ENCODE peak calls at places on chromosomes 5 and 9, in ten cellular contexts. One of them, this sample, is unnamed.

GRCh38 chr9:130433168-130433946 is 11.4 kb upstream of the ASS1 start:
- DNase-seq in naive thymus-derived CD4-positive, alpha-beta T cell: no peak
- DNase-seq in effector memory CD4-positive, alpha-beta T cell: no peak
- DNase-seq in CD4-positive, alpha-beta memory T cell: no peak
- DNase-seq in upper lobe of right lung: no peak
- DNase-seq in breast epithelium: no peak
- DNase-seq in WERI-Rb-1: no peak
- DNase-seq in PC-9: peak
- DNase-seq in aorta: peak
- DNase-seq in cardiac fibroblast: peak
- DNase-seq in this sample: peak

GRCh38 chr9:97398999-97399758 is 12.7 kb upstream of the TDRD7 start:
- DNase-seq in naive thymus-derived CD4-positive, alpha-beta T cell: peak
- DNase-seq in effector memory CD4-positive, alpha-beta T cell: peak
- DNase-seq in CD4-positive, alpha-beta memory T cell: peak
- DNase-seq in upper lobe of right lung: peak
- DNase-seq in breast epithelium: peak
- DNase-seq in WERI-Rb-1: peak
- DNase-seq in PC-9: peak
- DNase-seq in aorta: peak
- DNase-seq in cardiac fibroblast: peak
- DNase-seq in this sample: peak

GRCh38 chr9:136216541-136217240 is 11.8 kb upstream of the LHX3 start:
- DNase-seq in naive thymus-derived CD4-positive, alpha-beta T cell: no peak
- DNase-seq in effector memory CD4-positive, alpha-beta T cell: no peak
- DNase-seq in CD4-positive, alpha-beta memory T cell: no peak
- DNase-seq in upper lobe of right lung: no peak
- DNase-seq in breast epithelium: no peak
- DNase-seq in WERI-Rb-1: no peak
- DNase-seq in PC-9: no peak
- DNase-seq in aorta: no peak
- DNase-seq in cardiac fibroblast: no peak
- DNase-seq in this sample: peak

GRCh38 chr9:83132768-83133167 is 69.8 kb upstream of the RASEF start:
- DNase-seq in naive thymus-derived CD4-positive, alpha-beta T cell: no peak
- DNase-seq in effector memory CD4-positive, alpha-beta T cell: no peak
- DNase-seq in CD4-positive, alpha-beta memory T cell: no peak
- DNase-seq in upper lobe of right lung: no peak
- DNase-seq in breast epithelium: no peak
- DNase-seq in WERI-Rb-1: no peak
- DNase-seq in PC-9: no peak
- DNase-seq in aorta: no peak
- DNase-seq in cardiac fibroblast: no peak
- DNase-seq in this sample: no peak

GRCh38 chr9:16210440-16210839 is 657.6 kb downstream of the CCDC171 start:
- DNase-seq in naive thymus-derived CD4-positive, alpha-beta T cell: no peak
- DNase-seq in effector memory CD4-positive, alpha-beta T cell: no peak
- DNase-seq in CD4-positive, alpha-beta memory T cell: no peak
- DNase-seq in upper lobe of right lung: no peak
- DNase-seq in breast epithelium: no peak
- DNase-seq in WERI-Rb-1: no peak
- DNase-seq in PC-9: no peak
- DNase-seq in aorta: no peak
- DNase-seq in cardiac fibroblast: no peak
- DNase-seq in this sample: no peak

GRCh38 chr5:163459465-163459887 is 426 bp downstream of the NUDCD2 start:
- DNase-seq in naive thymus-derived CD4-positive, alpha-beta T cell: no peak
- DNase-seq in effector memory CD4-positive, alpha-beta T cell: no peak
- DNase-seq in CD4-positive, alpha-beta memory T cell: no peak
- DNase-seq in upper lobe of right lung: no peak
- DNase-seq in breast epithelium: no peak
- DNase-seq in WERI-Rb-1: no peak
- DNase-seq in PC-9: no peak
- DNase-seq in aorta: no peak
- DNase-seq in cardiac fibroblast: no peak
- DNase-seq in this sample: no peak

GRCh38 chr9:36029765-36030528 is 6.8 kb upstream of the RECK start:
- DNase-seq in naive thymus-derived CD4-positive, alpha-beta T cell: no peak
- DNase-seq in effector memory CD4-positive, alpha-beta T cell: no peak
- DNase-seq in CD4-positive, alpha-beta memory T cell: no peak
- DNase-seq in upper lobe of right lung: no peak
- DNase-seq in breast epithelium: no peak
- DNase-seq in WERI-Rb-1: no peak
- DNase-seq in PC-9: no peak
- DNase-seq in aorta: no peak
- DNase-seq in cardiac fibroblast: peak
- DNase-seq in this sample: no peak

GRCh38 chr9:125815568-125815967 is 68.4 kb downstream of the PBX3 start:
- DNase-seq in naive thymus-derived CD4-positive, alpha-beta T cell: no peak
- DNase-seq in effector memory CD4-positive, alpha-beta T cell: no peak
- DNase-seq in CD4-positive, alpha-beta memory T cell: no peak
- DNase-seq in upper lobe of right lung: no peak
- DNase-seq in breast epithelium: no peak
- DNase-seq in WERI-Rb-1: no peak
- DNase-seq in PC-9: peak
- DNase-seq in aorta: no peak
- DNase-seq in cardiac fibroblast: peak
- DNase-seq in this sample: no peak

GRCh38 chr5:135423158-135423925 is 23.8 kb downstream of the DCANP1 start:
- DNase-seq in naive thymus-derived CD4-positive, alpha-beta T cell: no peak
- DNase-seq in effector memory CD4-positive, alpha-beta T cell: no peak
- DNase-seq in CD4-positive, alpha-beta memory T cell: no peak
- DNase-seq in upper lobe of right lung: no peak
- DNase-seq in breast epithelium: no peak
- DNase-seq in WERI-Rb-1: no peak
- DNase-seq in PC-9: peak
- DNase-seq in aorta: no peak
- DNase-seq in cardiac fibroblast: no peak
- DNase-seq in this sample: no peak

GRCh38 chr9:81456431-81456970 is 232.8 kb downstream of the TLE1 start:
- DNase-seq in naive thymus-derived CD4-positive, alpha-beta T cell: no peak
- DNase-seq in effector memory CD4-positive, alpha-beta T cell: no peak
- DNase-seq in CD4-positive, alpha-beta memory T cell: no peak
- DNase-seq in upper lobe of right lung: no peak
- DNase-seq in breast epithelium: no peak
- DNase-seq in WERI-Rb-1: no peak
- DNase-seq in PC-9: no peak
- DNase-seq in aorta: no peak
- DNase-seq in cardiac fibroblast: peak
- DNase-seq in this sample: no peak

GRCh38 chr9:73183917-73184861 is 32.5 kb downstream of the ANXA1 start:
- DNase-seq in naive thymus-derived CD4-positive, alpha-beta T cell: peak
- DNase-seq in effector memory CD4-positive, alpha-beta T cell: no peak
- DNase-seq in CD4-positive, alpha-beta memory T cell: peak
- DNase-seq in upper lobe of right lung: no peak
- DNase-seq in breast epithelium: no peak
- DNase-seq in WERI-Rb-1: no peak
- DNase-seq in PC-9: no peak
- DNase-seq in aorta: no peak
- DNase-seq in cardiac fibroblast: peak
- DNase-seq in this sample: no peak

GRCh38 chr9:86034863-86035734 is 64.3 kb downstream of the GOLM1 start:
- DNase-seq in naive thymus-derived CD4-positive, alpha-beta T cell: no peak
- DNase-seq in effector memory CD4-positive, alpha-beta T cell: no peak
- DNase-seq in CD4-positive, alpha-beta memory T cell: no peak
- DNase-seq in upper lobe of right lung: no peak
- DNase-seq in breast epithelium: no peak
- DNase-seq in WERI-Rb-1: peak
- DNase-seq in PC-9: peak
- DNase-seq in aorta: no peak
- DNase-seq in cardiac fibroblast: peak
- DNase-seq in this sample: peak

GRCh38 chr5:177545487-177546261 is 8.7 kb downstream of the FAM193B start:
- DNase-seq in naive thymus-derived CD4-positive, alpha-beta T cell: no peak
- DNase-seq in effector memory CD4-positive, alpha-beta T cell: no peak
- DNase-seq in CD4-positive, alpha-beta memory T cell: no peak
- DNase-seq in upper lobe of right lung: no peak
- DNase-seq in breast epithelium: peak
- DNase-seq in WERI-Rb-1: no peak
- DNase-seq in PC-9: no peak
- DNase-seq in aorta: no peak
- DNase-seq in cardiac fibroblast: peak
- DNase-seq in this sample: no peak

GRCh38 chr9:93286252-93287188 is 102.6 kb downstream of the WNK2 start:
- DNase-seq in naive thymus-derived CD4-positive, alpha-beta T cell: no peak
- DNase-seq in effector memory CD4-positive, alpha-beta T cell: no peak
- DNase-seq in CD4-positive, alpha-beta memory T cell: no peak
- DNase-seq in upper lobe of right lung: no peak
- DNase-seq in breast epithelium: no peak
- DNase-seq in WERI-Rb-1: no peak
- DNase-seq in PC-9: no peak
- DNase-seq in aorta: no peak
- DNase-seq in cardiac fibroblast: no peak
- DNase-seq in this sample: no peak

GRCh38 chr9:110099236-110099741 is 108.7 kb downstream of the C9orf152 start:
- DNase-seq in naive thymus-derived CD4-positive, alpha-beta T cell: no peak
- DNase-seq in effector memory CD4-positive, alpha-beta T cell: no peak
- DNase-seq in CD4-positive, alpha-beta memory T cell: no peak
- DNase-seq in upper lobe of right lung: no peak
- DNase-seq in breast epithelium: no peak
- DNase-seq in WERI-Rb-1: peak
- DNase-seq in PC-9: no peak
- DNase-seq in aorta: no peak
- DNase-seq in cardiac fibroblast: peak
- DNase-seq in this sample: no peak

GRCh38 chr5:140801494-140801841 is 611 bp downstream of the PCDHA3 start:
- DNase-seq in naive thymus-derived CD4-positive, alpha-beta T cell: no peak
- DNase-seq in effector memory CD4-positive, alpha-beta T cell: no peak
- DNase-seq in CD4-positive, alpha-beta memory T cell: no peak
- DNase-seq in upper lobe of right lung: no peak
- DNase-seq in breast epithelium: no peak
- DNase-seq in WERI-Rb-1: no peak
- DNase-seq in PC-9: no peak
- DNase-seq in aorta: no peak
- DNase-seq in cardiac fibroblast: peak
- DNase-seq in this sample: no peak

GRCh38 chr9:8206720-8207119 is 407.1 kb upstream of the DMAC1 start:
- DNase-seq in naive thymus-derived CD4-positive, alpha-beta T cell: peak
- DNase-seq in effector memory CD4-positive, alpha-beta T cell: no peak
- DNase-seq in CD4-positive, alpha-beta memory T cell: no peak
- DNase-seq in upper lobe of right lung: no peak
- DNase-seq in breast epithelium: no peak
- DNase-seq in WERI-Rb-1: no peak
- DNase-seq in PC-9: no peak
- DNase-seq in aorta: no peak
- DNase-seq in cardiac fibroblast: no peak
- DNase-seq in this sample: no peak

GRCh38 chr9:34581318-34581717 is 8.2 kb downstream of the CNTFR start:
- DNase-seq in naive thymus-derived CD4-positive, alpha-beta T cell: no peak
- DNase-seq in effector memory CD4-positive, alpha-beta T cell: no peak
- DNase-seq in CD4-positive, alpha-beta memory T cell: no peak
- DNase-seq in upper lobe of right lung: no peak
- DNase-seq in breast epithelium: no peak
- DNase-seq in WERI-Rb-1: no peak
- DNase-seq in PC-9: no peak
- DNase-seq in aorta: no peak
- DNase-seq in cardiac fibroblast: no peak
- DNase-seq in this sample: no peak

GRCh38 chr9:34580358-34580757 is 9.2 kb downstream of the CNTFR start:
- DNase-seq in naive thymus-derived CD4-positive, alpha-beta T cell: no peak
- DNase-seq in effector memory CD4-positive, alpha-beta T cell: no peak
- DNase-seq in CD4-positive, alpha-beta memory T cell: no peak
- DNase-seq in upper lobe of right lung: no peak
- DNase-seq in breast epithelium: no peak
- DNase-seq in WERI-Rb-1: peak
- DNase-seq in PC-9: no peak
- DNase-seq in aorta: no peak
- DNase-seq in cardiac fibroblast: no peak
- DNase-seq in this sample: peak

GRCh38 chr9:34578241-34579096 is 11.1 kb downstream of the CNTFR start:
- DNase-seq in naive thymus-derived CD4-positive, alpha-beta T cell: no peak
- DNase-seq in effector memory CD4-positive, alpha-beta T cell: no peak
- DNase-seq in CD4-positive, alpha-beta memory T cell: no peak
- DNase-seq in upper lobe of right lung: no peak
- DNase-seq in breast epithelium: no peak
- DNase-seq in WERI-Rb-1: peak
- DNase-seq in PC-9: no peak
- DNase-seq in aorta: no peak
- DNase-seq in cardiac fibroblast: peak
- DNase-seq in this sample: peak

GRCh38 chr9:34579097-34579818 is 10.3 kb downstream of the CNTFR start:
- DNase-seq in naive thymus-derived CD4-positive, alpha-beta T cell: no peak
- DNase-seq in effector memory CD4-positive, alpha-beta T cell: no peak
- DNase-seq in CD4-positive, alpha-beta memory T cell: no peak
- DNase-seq in upper lobe of right lung: no peak
- DNase-seq in breast epithelium: no peak
- DNase-seq in WERI-Rb-1: peak
- DNase-seq in PC-9: no peak
- DNase-seq in aorta: no peak
- DNase-seq in cardiac fibroblast: no peak
- DNase-seq in this sample: peak

GRCh38 chr9:34579819-34580185 is 9.7 kb downstream of the CNTFR start:
- DNase-seq in naive thymus-derived CD4-positive, alpha-beta T cell: no peak
- DNase-seq in effector memory CD4-positive, alpha-beta T cell: no peak
- DNase-seq in CD4-positive, alpha-beta memory T cell: no peak
- DNase-seq in upper lobe of right lung: no peak
- DNase-seq in breast epithelium: no peak
- DNase-seq in WERI-Rb-1: no peak
- DNase-seq in PC-9: no peak
- DNase-seq in aorta: no peak
- DNase-seq in cardiac fibroblast: no peak
- DNase-seq in this sample: peak
- H3K4me3 ChIP-seq in naive thymus-derived CD4-positive, alpha-beta T cell: no peak
- H3K4me3 ChIP-seq in effector memory CD4-positive, alpha-beta T cell: no peak
- H3K4me3 ChIP-seq in CD4-positive, alpha-beta memory T cell: no peak
- H3K4me3 ChIP-seq in upper lobe of right lung: no peak
- H3K4me3 ChIP-seq in breast epithelium: no peak
- H3K4me3 ChIP-seq in WERI-Rb-1: no peak
- H3K4me3 ChIP-seq in PC-9: no peak
- H3K4me3 ChIP-seq in aorta: no peak
- H3K4me3 ChIP-seq in cardiac fibroblast: no peak
- H3K4me3 ChIP-seq in this sample: no peak

GRCh38 chr9:1876891-1877496 is 138.2 kb upstream of the SMARCA2 start:
- DNase-seq in naive thymus-derived CD4-positive, alpha-beta T cell: no peak
- DNase-seq in effector memory CD4-positive, alpha-beta T cell: no peak
- DNase-seq in CD4-positive, alpha-beta memory T cell: no peak
- DNase-seq in upper lobe of right lung: no peak
- DNase-seq in breast epithelium: no peak
- DNase-seq in WERI-Rb-1: no peak
- DNase-seq in PC-9: no peak
- DNase-seq in aorta: no peak
- DNase-seq in cardiac fibroblast: no peak
- DNase-seq in this sample: no peak
- H3K4me3 ChIP-seq in naive thymus-derived CD4-positive, alpha-beta T cell: no peak
- H3K4me3 ChIP-seq in effector memory CD4-positive, alpha-beta T cell: no peak
- H3K4me3 ChIP-seq in CD4-positive, alpha-beta memory T cell: no peak
- H3K4me3 ChIP-seq in upper lobe of right lung: no peak
- H3K4me3 ChIP-seq in breast epithelium: no peak
- H3K4me3 ChIP-seq in WERI-Rb-1: no peak
- H3K4me3 ChIP-seq in PC-9: no peak
- H3K4me3 ChIP-seq in aorta: no peak
- H3K4me3 ChIP-seq in cardiac fibroblast: no peak
- H3K4me3 ChIP-seq in this sample: no peak

GRCh38 chr9:91362212-91362611 is 494 bp upstream of the AUH start:
- DNase-seq in naive thymus-derived CD4-positive, alpha-beta T cell: no peak
- DNase-seq in effector memory CD4-positive, alpha-beta T cell: no peak
- DNase-seq in CD4-positive, alpha-beta memory T cell: no peak
- DNase-seq in upper lobe of right lung: no peak
- DNase-seq in breast epithelium: no peak
- DNase-seq in WERI-Rb-1: no peak
- DNase-seq in PC-9: no peak
- DNase-seq in aorta: no peak
- DNase-seq in cardiac fibroblast: no peak
- DNase-seq in this sample: no peak
- H3K4me3 ChIP-seq in naive thymus-derived CD4-positive, alpha-beta T cell: peak
- H3K4me3 ChIP-seq in effector memory CD4-positive, alpha-beta T cell: peak
- H3K4me3 ChIP-seq in CD4-positive, alpha-beta memory T cell: peak
- H3K4me3 ChIP-seq in upper lobe of right lung: peak
- H3K4me3 ChIP-seq in breast epithelium: peak
- H3K4me3 ChIP-seq in WERI-Rb-1: peak
- H3K4me3 ChIP-seq in PC-9: peak
- H3K4me3 ChIP-seq in aorta: no peak
- H3K4me3 ChIP-seq in cardiac fibroblast: peak
- H3K4me3 ChIP-seq in this sample: peak

GRCh38 chr5:554284-554988 is 30.2 kb upstream of the SLC9A3 start:
- DNase-seq in naive thymus-derived CD4-positive, alpha-beta T cell: no peak
- DNase-seq in effector memory CD4-positive, alpha-beta T cell: no peak
- DNase-seq in CD4-positive, alpha-beta memory T cell: no peak
- DNase-seq in upper lobe of right lung: no peak
- DNase-seq in breast epithelium: no peak
- DNase-seq in WERI-Rb-1: peak
- DNase-seq in PC-9: no peak
- DNase-seq in aorta: peak
- DNase-seq in cardiac fibroblast: no peak
- DNase-seq in this sample: peak
- H3K4me3 ChIP-seq in naive thymus-derived CD4-positive, alpha-beta T cell: no peak
- H3K4me3 ChIP-seq in effector memory CD4-positive, alpha-beta T cell: no peak
- H3K4me3 ChIP-seq in CD4-positive, alpha-beta memory T cell: no peak
- H3K4me3 ChIP-seq in upper lobe of right lung: no peak
- H3K4me3 ChIP-seq in breast epithelium: no peak
- H3K4me3 ChIP-seq in WERI-Rb-1: no peak
- H3K4me3 ChIP-seq in PC-9: no peak
- H3K4me3 ChIP-seq in aorta: no peak
- H3K4me3 ChIP-seq in cardiac fibroblast: no peak
- H3K4me3 ChIP-seq in this sample: no peak